ENCODE peak calls at places on chromosomes 7 and 10, in seven cellular contexts. F is tibial artery, N is mammary epithelial cell, H is fibroblast of lung, A is mesenchymal stem cell, Y is cardiac muscle cell, Z is psoas muscle. J is an unnamed sample. For H3K4me1, the result is how much of the 10 kb centered on the place peaks cover.

GRCh38 chr7:15326044-15326644 is 235.7 kb downstream of the AGMO start:
- DNase-seq in F (no peak), N (no peak), H (peak), A (peak), Y (peak), Z (no peak), J (no peak)

GRCh38 chr7:23915196-23915595 is 205.2 kb downstream of the STK31 start:
- DNase-seq in F (no peak), N (no peak), H (no peak), A (no peak), Y (no peak), Z (no peak), J (no peak)

GRCh38 chr10:94080108-94080507 is 86.4 kb downstream of the PLCE1 start:
- DNase-seq in F (no peak), N (no peak), H (no peak), A (no peak), Y (no peak), Z (no peak), J (no peak)

GRCh38 chr7:154844955-154845354 is 158.0 kb downstream of the PAXIP1 start:
- DNase-seq in F (no peak), N (no peak), H (no peak), A (no peak), Y (no peak), Z (no peak), J (no peak)

GRCh38 chr10:101330236-101331225 is 23.4 kb upstream of the BTRC start:
- DNase-seq in F (no peak), N (peak), H (peak), A (peak), Y (no peak), Z (no peak), J (no peak)

GRCh38 chr10:118523775-118524174 is 71.7 kb downstream of the PRLHR start:
- DNase-seq in F (no peak), N (peak), H (no peak), A (no peak), Y (no peak), Z (no peak), J (no peak)

GRCh38 chr10:116870949-116871348 is 21.6 kb downstream of the ENO4 start:
- DNase-seq in F (no peak), N (no peak), H (no peak), A (no peak), Y (no peak), Z (no peak), J (no peak)

GRCh38 chr7:117941138-117941810 is 68.0 kb upstream of the CTTNBP2 start:
- DNase-seq in F (no peak), N (no peak), H (peak), A (peak), Y (no peak), Z (no peak), J (no peak)

GRCh38 chr7:43302211-43302711 is 189.8 kb downstream of the HECW1 start:
- DNase-seq in F (no peak), N (peak), H (peak), A (peak), Y (peak), Z (no peak), J (no peak)

GRCh38 chr10:103731609-103732270 is 123.6 kb downstream of the SH3PXD2A start:
- DNase-seq in F (no peak), N (no peak), H (no peak), A (no peak), Y (no peak), Z (no peak), J (no peak)

GRCh38 chr10:86017841-86018734 is 348.5 kb downstream of the GRID1 start:
- DNase-seq in F (no peak), N (no peak), H (no peak), A (no peak), Y (peak), Z (no peak), J (peak)

GRCh38 chr7:116170180-116170579 is 40.2 kb upstream of the TES start:
- DNase-seq in F (no peak), N (no peak), H (no peak), A (no peak), Y (no peak), Z (no peak), J (no peak)

GRCh38 chr10:22711373-22711772 is 3.0 kb downstream of the PIP4K2A start:
- DNase-seq in F (no peak), N (no peak), H (no peak), A (no peak), Y (no peak), Z (no peak), J (no peak)

GRCh38 chr7:79927116-79927515 is 207.5 kb upstream of the GNAI1 start:
- DNase-seq in F (no peak), N (no peak), H (no peak), A (no peak), Y (no peak), Z (no peak), J (no peak)

GRCh38 chr10:68095176-68095575 is 14.1 kb upstream of the MYPN start:
- DNase-seq in F (no peak), N (peak), H (no peak), A (no peak), Y (no peak), Z (no peak), J (no peak)

GRCh38 chr10:109886037-109886787 is 37.1 kb downstream of the XPNPEP1 start:
- DNase-seq in F (no peak), N (no peak), H (no peak), A (no peak), Y (no peak), Z (no peak), J (no peak)

GRCh38 chr10:108801775-108802516 is 1121.4 kb downstream of the XPNPEP1 start:
- DNase-seq in F (no peak), N (no peak), H (peak), A (peak), Y (no peak), Z (no peak), J (no peak)

DNA sequence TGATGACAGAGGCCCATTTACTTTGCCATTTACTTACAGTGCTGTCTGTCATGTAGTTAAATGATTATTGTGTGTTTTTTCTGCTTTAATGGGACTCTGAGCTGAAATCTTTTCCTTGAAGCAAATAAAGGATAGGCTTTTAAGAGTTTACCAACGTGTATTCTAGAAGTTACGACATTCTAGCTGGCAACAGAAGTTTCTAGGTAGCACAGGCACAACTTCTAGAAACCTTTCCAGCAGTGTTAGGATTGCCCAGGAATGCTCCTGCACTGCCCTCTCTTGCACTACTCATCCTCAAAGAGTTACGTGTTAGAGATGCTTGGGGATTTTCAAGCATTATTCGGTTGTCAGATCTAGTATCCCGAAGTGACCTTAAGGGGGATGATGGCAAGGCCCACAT is 42.5 kb upstream of the TMEM236 start:
- DNase-seq in F (no peak), N (no peak), H (no peak), A (no peak), Y (no peak), Z (no peak), J (no peak)
- H3K4me1 ChIP-seq in F (under half), N (under half), H (under half), A (under half), Y (under half), Z (under half), J (under half)

GRCh38 chr10:35379226-35380137 is 43.2 kb downstream of the CCNY start:
- DNase-seq in F (peak), N (no peak), H (peak), A (peak), Y (no peak), Z (peak), J (peak)
- H3K4me3 ChIP-seq in F (no peak), N (no peak), H (no peak), A (peak), Y (no peak), Z (no peak), J (peak)

DNA sequence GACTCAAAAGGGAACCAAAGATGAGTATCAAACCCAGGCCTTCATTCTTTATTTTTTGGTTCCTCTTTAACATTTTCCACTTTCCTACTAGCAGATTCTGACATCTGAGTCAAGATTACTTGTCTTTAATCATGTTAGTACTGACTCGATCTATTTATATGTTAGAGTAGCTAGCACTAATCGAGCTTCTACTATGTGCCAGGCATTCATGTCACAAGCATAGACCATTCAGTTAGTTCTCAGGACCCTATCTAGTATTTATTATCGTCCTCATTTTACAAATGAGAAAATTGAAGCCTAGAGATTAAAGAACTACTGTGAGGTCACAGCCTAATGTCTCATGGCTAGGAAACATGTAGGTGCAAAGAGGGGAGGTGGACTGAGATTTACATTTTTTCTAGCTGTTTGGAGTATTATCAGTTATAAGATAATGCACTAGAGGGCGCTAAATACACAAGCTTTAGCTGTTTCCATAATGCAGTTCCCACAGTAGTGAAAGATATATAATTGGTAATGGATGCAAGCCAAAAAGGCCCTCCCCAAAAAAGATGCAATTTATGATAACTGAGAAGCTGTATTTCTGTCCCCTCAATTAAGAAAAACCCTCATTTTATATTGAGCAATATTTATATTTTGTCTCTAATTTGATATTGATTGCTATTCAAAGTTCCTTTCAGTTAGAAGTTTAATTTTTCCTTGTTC is 32.9 kb upstream of the KMT2E start:
- DNase-seq in F (no peak), N (peak), H (peak), A (peak), Y (peak), Z (no peak), J (no peak)
- H3K4me1 ChIP-seq in F (half or more), N (half or more), H (half or more), A (under half), Y (under half), Z (half or more), J (half or more)

GRCh38 chr10:113683300-113683699 is 3.6 kb downstream of the CASP7 start:
- DNase-seq in F (no peak), N (no peak), H (no peak), A (no peak), Y (no peak), Z (no peak), J (no peak)

GRCh38 chr10:113686028-113686427 is 6.3 kb downstream of the CASP7 start:
- DNase-seq in F (no peak), N (no peak), H (no peak), A (no peak), Y (no peak), Z (no peak), J (no peak)

GRCh38 chr10:113680172-113681111 is 730 bp downstream of the CASP7 start:
- DNase-seq in F (peak), N (peak), H (peak), A (peak), Y (peak), Z (peak), J (peak)

GRCh38 chr10:113679463-113680171 is at the start of gene CASP7:
- DNase-seq in F (peak), N (peak), H (peak), A (peak), Y (peak), Z (peak), J (peak)

GRCh38 chr10:113681533-113682470 is 2.1 kb downstream of the CASP7 start:
- DNase-seq in F (no peak), N (no peak), H (no peak), A (no peak), Y (no peak), Z (no peak), J (no peak)
- H3K4me3 ChIP-seq in F (no peak), N (no peak), H (peak), A (peak), Y (no peak), Z (peak), J (no peak)

DNA sequence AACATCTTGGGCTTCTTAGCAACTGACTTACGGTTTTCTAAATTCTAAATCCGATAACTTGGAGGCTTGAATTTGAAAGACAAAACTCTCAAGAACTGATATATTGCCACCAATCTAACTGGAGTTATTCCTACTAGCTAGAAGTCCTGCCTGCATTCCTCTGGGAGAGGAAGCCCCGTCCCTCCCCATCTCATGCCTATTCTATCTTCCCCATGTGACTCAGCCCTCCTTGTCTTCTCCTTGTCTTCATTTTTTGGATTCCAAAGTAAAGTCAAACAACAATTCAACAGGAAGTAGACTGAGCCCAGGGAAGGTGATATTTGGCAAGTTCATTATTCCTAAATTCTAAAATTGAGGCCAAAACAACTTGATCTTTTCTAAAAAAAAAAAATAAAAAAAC is 587.7 kb downstream of the KCNMA1 start:
- DNase-seq in F (no peak), N (no peak), H (no peak), A (peak), Y (no peak), Z (no peak), J (no peak)
- H3K4me1 ChIP-seq in F (under half), N (under half), H (under half), A (under half), Y (under half), Z (under half), J (under half)

DNA sequence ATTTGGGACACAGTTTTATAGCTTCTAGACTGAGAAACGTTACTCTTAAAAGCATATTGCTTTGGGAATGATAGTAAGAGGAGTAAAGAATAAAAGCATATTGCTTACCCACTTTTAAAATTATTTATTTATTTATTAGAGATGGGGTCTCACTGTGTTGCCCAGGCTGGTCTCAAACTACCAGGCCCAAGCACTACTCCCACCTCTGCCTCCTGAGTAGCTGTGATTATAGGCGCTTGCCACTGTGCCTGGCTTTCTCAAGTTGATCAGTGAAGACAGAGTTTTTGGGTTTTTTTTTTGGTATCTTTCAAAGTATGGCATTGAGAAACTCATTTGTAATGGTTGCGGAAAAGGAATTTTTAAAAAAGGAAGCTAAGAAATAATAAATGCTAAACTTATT is 68.0 kb downstream of the AHCYL2 start:
- DNase-seq in F (no peak), N (no peak), H (no peak), A (no peak), Y (no peak), Z (no peak), J (no peak)
- H3K4me3 ChIP-seq in F (no peak), N (no peak), H (no peak), A (no peak), Y (no peak), Z (no peak), J (no peak)

GRCh38 chr7:127584648-127585043 is 750 bp downstream of the GCC1 start:
- DNase-seq in F (no peak), N (no peak), H (no peak), A (no peak), Y (no peak), Z (no peak), J (no peak)
- H3K4me1 ChIP-seq in F (half or more), N (under half), H (under half), A (under half), Y (under half), Z (half or more), J (under half)

DNA sequence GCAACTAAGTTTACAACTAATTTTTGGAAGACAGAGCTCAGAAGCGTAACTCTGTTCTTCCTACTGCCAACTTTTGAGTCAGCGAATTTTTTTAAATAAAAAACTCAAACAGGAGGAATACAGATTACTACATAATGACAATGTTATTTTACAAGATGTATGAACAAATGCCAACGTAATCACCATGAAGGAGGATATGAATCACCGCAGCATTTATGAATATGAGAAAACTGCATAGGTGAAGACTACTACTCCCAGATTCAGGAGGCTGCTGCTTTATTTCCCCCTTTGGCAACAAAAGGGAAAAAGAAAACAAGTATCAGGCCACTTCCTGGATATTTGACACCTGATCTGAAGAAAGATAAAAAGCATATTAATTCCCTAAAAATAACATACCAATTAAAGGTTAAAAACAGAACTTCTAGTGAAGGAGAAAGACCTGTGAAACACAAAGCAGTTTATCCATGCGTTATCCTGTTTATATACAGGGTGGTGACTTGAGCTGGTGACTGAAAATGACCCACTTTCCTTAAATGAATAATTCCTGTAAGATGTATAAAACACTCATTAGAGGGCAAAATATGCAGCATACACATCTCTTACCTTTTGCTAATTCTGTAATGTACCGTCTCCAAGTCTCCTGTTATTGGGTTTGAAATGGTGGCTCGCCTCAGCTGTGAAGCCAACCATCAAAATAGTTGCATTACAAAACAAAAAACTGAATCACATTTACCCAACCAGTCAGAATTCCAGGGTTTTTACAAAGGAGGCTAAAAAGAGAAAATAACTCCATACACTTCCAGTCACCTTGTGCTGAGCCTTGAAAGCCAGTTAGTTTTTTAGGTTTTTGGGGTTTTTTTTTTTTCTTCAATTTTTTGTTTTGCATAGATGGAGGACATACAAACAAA is 52.0 kb downstream of the P4HA1 start:
- DNase-seq in F (no peak), N (peak), H (peak), A (peak), Y (no peak), Z (no peak), J (no peak)
- H3K4me3 ChIP-seq in F (no peak), N (no peak), H (no peak), A (no peak), Y (no peak), Z (no peak), J (no peak)

GRCh38 chr7:31890198-31890597 is 180.0 kb downstream of the PDE1C start:
- DNase-seq in F (peak), N (peak), H (peak), A (peak), Y (no peak), Z (no peak), J (no peak)

GRCh38 chr7:31896929-31897328 is 173.3 kb downstream of the PDE1C start:
- DNase-seq in F (no peak), N (no peak), H (no peak), A (peak), Y (no peak), Z (no peak), J (no peak)

GRCh38 chr7:31890751-31891150 is 179.5 kb downstream of the PDE1C start:
- DNase-seq in F (no peak), N (peak), H (no peak), A (no peak), Y (no peak), Z (no peak), J (no peak)

GRCh38 chr7:31892099-31892787 is 178.0 kb downstream of the PDE1C start:
- DNase-seq in F (no peak), N (no peak), H (no peak), A (no peak), Y (no peak), Z (no peak), J (no peak)

GRCh38 chr7:31893365-31893764 is 176.8 kb downstream of the PDE1C start:
- DNase-seq in F (no peak), N (no peak), H (no peak), A (no peak), Y (no peak), Z (no peak), J (no peak)
- H3K4me1 ChIP-seq in F (under half), N (under half), H (under half), A (under half), Y (under half), Z (under half), J (under half)

GRCh38 chr10:91149550-91149949 is 70.9 kb upstream of the PCGF5 start:
- DNase-seq in F (no peak), N (no peak), H (no peak), A (no peak), Y (no peak), Z (no peak), J (no peak)

GRCh38 chr10:91156196-91156595 is 64.3 kb upstream of the PCGF5 start:
- DNase-seq in F (no peak), N (no peak), H (no peak), A (no peak), Y (no peak), Z (no peak), J (no peak)

GRCh38 chr10:91150631-91151030 is 69.8 kb upstream of the PCGF5 start:
- DNase-seq in F (no peak), N (no peak), H (no peak), A (no peak), Y (no peak), Z (no peak), J (no peak)

GRCh38 chr10:91154842-91155241 is 65.6 kb upstream of the PCGF5 start:
- DNase-seq in F (no peak), N (no peak), H (no peak), A (no peak), Y (no peak), Z (no peak), J (no peak)

GRCh38 chr10:91153508-91153907 is 67.0 kb upstream of the PCGF5 start:
- DNase-seq in F (no peak), N (no peak), H (no peak), A (no peak), Y (no peak), Z (no peak), J (peak)
- H3K4me3 ChIP-seq in F (no peak), N (no peak), H (no peak), A (no peak), Y (no peak), Z (no peak), J (no peak)